ENCODE peak calls at places on chromosomes 16 and 17, in ten cellular contexts. One of them, this sample, is unnamed.

GRCh38 chr16:57071840-57072541 is 20.4 kb upstream of the CPNE2 start:
- DNase-seq in left ventricle myocardium inferior: no peak
- DNase-seq in endothelial cell of umbilical vein: peak
- DNase-seq in ascending aorta: no peak
- DNase-seq in PC-3: peak
- DNase-seq in neural progenitor cell: no peak
- DNase-seq in DND-41: no peak
- DNase-seq in cardiac muscle cell: peak
- DNase-seq in pancreas: no peak
- DNase-seq in A549: no peak
- DNase-seq in this sample: no peak

GRCh38 chr16:14002416-14002815 is 68.7 kb upstream of the MRTFB start:
- DNase-seq in left ventricle myocardium inferior: no peak
- DNase-seq in endothelial cell of umbilical vein: no peak
- DNase-seq in ascending aorta: no peak
- DNase-seq in PC-3: no peak
- DNase-seq in neural progenitor cell: no peak
- DNase-seq in DND-41: no peak
- DNase-seq in cardiac muscle cell: no peak
- DNase-seq in pancreas: no peak
- DNase-seq in A549: no peak
- DNase-seq in this sample: no peak

GRCh38 chr17:75316253-75316652 is 27.0 kb upstream of the SLC25A19 start:
- DNase-seq in left ventricle myocardium inferior: no peak
- DNase-seq in endothelial cell of umbilical vein: no peak
- DNase-seq in ascending aorta: no peak
- DNase-seq in PC-3: no peak
- DNase-seq in neural progenitor cell: no peak
- DNase-seq in DND-41: no peak
- DNase-seq in cardiac muscle cell: no peak
- DNase-seq in pancreas: no peak
- DNase-seq in A549: no peak
- DNase-seq in this sample: no peak

GRCh38 chr16:27436921-27437650 is 35.1 kb downstream of the IL21R start:
- DNase-seq in left ventricle myocardium inferior: no peak
- DNase-seq in endothelial cell of umbilical vein: no peak
- DNase-seq in ascending aorta: peak
- DNase-seq in PC-3: no peak
- DNase-seq in neural progenitor cell: no peak
- DNase-seq in DND-41: no peak
- DNase-seq in cardiac muscle cell: no peak
- DNase-seq in pancreas: no peak
- DNase-seq in A549: no peak
- DNase-seq in this sample: no peak

GRCh38 chr16:6153901-6154300 is 1056.3 kb upstream of the EEF2KMT start:
- DNase-seq in left ventricle myocardium inferior: no peak
- DNase-seq in endothelial cell of umbilical vein: no peak
- DNase-seq in ascending aorta: no peak
- DNase-seq in PC-3: no peak
- DNase-seq in neural progenitor cell: no peak
- DNase-seq in DND-41: no peak
- DNase-seq in cardiac muscle cell: no peak
- DNase-seq in pancreas: no peak
- DNase-seq in A549: no peak
- DNase-seq in this sample: no peak

GRCh38 chr17:57541049-57541448 is 204.1 kb downstream of the CCDC182 start:
- DNase-seq in left ventricle myocardium inferior: no peak
- DNase-seq in endothelial cell of umbilical vein: no peak
- DNase-seq in ascending aorta: no peak
- DNase-seq in PC-3: no peak
- DNase-seq in neural progenitor cell: no peak
- DNase-seq in DND-41: no peak
- DNase-seq in cardiac muscle cell: no peak
- DNase-seq in pancreas: no peak
- DNase-seq in A549: no peak
- DNase-seq in this sample: no peak

GRCh38 chr16:21301895-21302291 is 23.8 kb upstream of the CRYM start:
- DNase-seq in left ventricle myocardium inferior: no peak
- DNase-seq in endothelial cell of umbilical vein: no peak
- DNase-seq in ascending aorta: no peak
- DNase-seq in PC-3: peak
- DNase-seq in neural progenitor cell: no peak
- DNase-seq in DND-41: no peak
- DNase-seq in cardiac muscle cell: peak
- DNase-seq in pancreas: no peak
- DNase-seq in A549: no peak
- DNase-seq in this sample: no peak

GRCh38 chr16:8517280-8517679 is 73.0 kb downstream of the TMEM114 start:
- DNase-seq in left ventricle myocardium inferior: no peak
- DNase-seq in endothelial cell of umbilical vein: no peak
- DNase-seq in ascending aorta: no peak
- DNase-seq in PC-3: no peak
- DNase-seq in neural progenitor cell: no peak
- DNase-seq in DND-41: no peak
- DNase-seq in cardiac muscle cell: no peak
- DNase-seq in pancreas: no peak
- DNase-seq in A549: no peak
- DNase-seq in this sample: no peak

GRCh38 chr17:37743875-37744632 is 805 bp downstream of the HNF1B start:
- DNase-seq in left ventricle myocardium inferior: no peak
- DNase-seq in endothelial cell of umbilical vein: no peak
- DNase-seq in ascending aorta: no peak
- DNase-seq in PC-3: peak
- DNase-seq in neural progenitor cell: peak
- DNase-seq in DND-41: no peak
- DNase-seq in cardiac muscle cell: no peak
- DNase-seq in pancreas: peak
- DNase-seq in A549: peak
- DNase-seq in this sample: peak
- H3K4me3 ChIP-seq in left ventricle myocardium inferior: peak
- H3K4me3 ChIP-seq in endothelial cell of umbilical vein: no peak
- H3K4me3 ChIP-seq in ascending aorta: peak
- H3K4me3 ChIP-seq in PC-3: peak
- H3K4me3 ChIP-seq in neural progenitor cell: peak
- H3K4me3 ChIP-seq in DND-41: no peak
- H3K4me3 ChIP-seq in cardiac muscle cell: peak
- H3K4me3 ChIP-seq in pancreas: peak
- H3K4me3 ChIP-seq in A549: peak
- H3K4me3 ChIP-seq in this sample: peak

GRCh38 chr16:85584192-85584757 is 28.8 kb upstream of the GSE1 start:
- DNase-seq in left ventricle myocardium inferior: no peak
- DNase-seq in endothelial cell of umbilical vein: no peak
- DNase-seq in ascending aorta: no peak
- DNase-seq in PC-3: no peak
- DNase-seq in neural progenitor cell: no peak
- DNase-seq in DND-41: no peak
- DNase-seq in cardiac muscle cell: no peak
- DNase-seq in pancreas: no peak
- DNase-seq in A549: no peak
- DNase-seq in this sample: no peak
- H3K27ac ChIP-seq in left ventricle myocardium inferior: no peak
- H3K27ac ChIP-seq in endothelial cell of umbilical vein: no peak
- H3K27ac ChIP-seq in ascending aorta: no peak
- H3K27ac ChIP-seq in PC-3: no peak
- H3K27ac ChIP-seq in neural progenitor cell: no peak
- H3K27ac ChIP-seq in DND-41: no peak
- H3K27ac ChIP-seq in cardiac muscle cell: no peak
- H3K27ac ChIP-seq in pancreas: no peak
- H3K27ac ChIP-seq in A549: no peak
- H3K27ac ChIP-seq in this sample: no peak

GRCh38 chr16:743794-744500 is 3.1 kb upstream of the CIAO3 start:
- DNase-seq in left ventricle myocardium inferior: no peak
- DNase-seq in endothelial cell of umbilical vein: no peak
- DNase-seq in ascending aorta: no peak
- DNase-seq in PC-3: no peak
- DNase-seq in neural progenitor cell: no peak
- DNase-seq in DND-41: peak
- DNase-seq in cardiac muscle cell: no peak
- DNase-seq in pancreas: no peak
- DNase-seq in A549: no peak
- DNase-seq in this sample: no peak
- TF ChIP-seq CTCF in left ventricle myocardium inferior: no peak
- TF ChIP-seq CTCF in endothelial cell of umbilical vein: no peak
- TF ChIP-seq CTCF in ascending aorta: no peak
- TF ChIP-seq CTCF in PC-3: no peak
- TF ChIP-seq CTCF in neural progenitor cell: peak
- TF ChIP-seq CTCF in DND-41: peak
- TF ChIP-seq CTCF in cardiac muscle cell: peak
- TF ChIP-seq CTCF in pancreas: no peak
- TF ChIP-seq CTCF in A549: no peak
- TF ChIP-seq CTCF in this sample: no peak

GRCh38 chr16:80743772-80744171 is 60.6 kb downstream of the CDYL2 start:
- DNase-seq in left ventricle myocardium inferior: no peak
- DNase-seq in endothelial cell of umbilical vein: no peak
- DNase-seq in ascending aorta: no peak
- DNase-seq in PC-3: peak
- DNase-seq in neural progenitor cell: no peak
- DNase-seq in DND-41: no peak
- DNase-seq in cardiac muscle cell: no peak
- DNase-seq in pancreas: no peak
- DNase-seq in A549: no peak
- DNase-seq in this sample: no peak
- H3K4me3 ChIP-seq in left ventricle myocardium inferior: no peak
- H3K4me3 ChIP-seq in endothelial cell of umbilical vein: no peak
- H3K4me3 ChIP-seq in ascending aorta: no peak
- H3K4me3 ChIP-seq in PC-3: no peak
- H3K4me3 ChIP-seq in neural progenitor cell: no peak
- H3K4me3 ChIP-seq in DND-41: no peak
- H3K4me3 ChIP-seq in cardiac muscle cell: no peak
- H3K4me3 ChIP-seq in pancreas: no peak
- H3K4me3 ChIP-seq in A549: no peak
- H3K4me3 ChIP-seq in this sample: no peak